ENCODE peak calls at places on chromosomes 1 and 21, in four cellular contexts. One of them, this sample, is unnamed.

GRCh38 chr1:180150982-180151381 is 3.7 kb upstream of the QSOX1 start:
- DNase-seq in prostate gland: no peak
- DNase-seq in fibroblast of villous mesenchyme: peak; percentile 70
- DNase-seq in stimulated activated CD4-positive, alpha-beta T cell treated with anti-CD3 and anti-CD28 coated beads, Interleukin-2, amount 100 ng/mL, for 48 hours: no peak
- DNase-seq in this sample: no peak

GRCh38 chr1:157181258-157181657 is 43.1 kb upstream of the ETV3 start:
- DNase-seq in stimulated activated CD4-positive, alpha-beta T cell treated with anti-CD3 and anti-CD28 coated beads, Interleukin-2, amount 100 ng/mL, for 48 hours: no peak
- DNase-seq in prostate gland: no peak
- DNase-seq in fibroblast of villous mesenchyme: no peak
- DNase-seq in this sample: no peak

GRCh38 chr1:37234941-37235418 is 200.7 kb upstream of the GRIK3 start:
- DNase-seq in stimulated activated CD4-positive, alpha-beta T cell treated with anti-CD3 and anti-CD28 coated beads, Interleukin-2, amount 100 ng/mL, for 48 hours: no peak
- DNase-seq in fibroblast of villous mesenchyme: no peak
- DNase-seq in prostate gland: no peak
- DNase-seq in this sample: no peak

GRCh38 chr21:41523175-41523574 is 15.2 kb upstream of the TMPRSS2 start:
- DNase-seq in stimulated activated CD4-positive, alpha-beta T cell treated with anti-CD3 and anti-CD28 coated beads, Interleukin-2, amount 100 ng/mL, for 48 hours: no peak
- DNase-seq in prostate gland: no peak
- DNase-seq in fibroblast of villous mesenchyme: no peak
- DNase-seq in this sample: no peak

GRCh38 chr1:224292419-224292818 is 37.6 kb downstream of the NVL start:
- DNase-seq in fibroblast of villous mesenchyme: no peak
- DNase-seq in prostate gland: no peak
- DNase-seq in stimulated activated CD4-positive, alpha-beta T cell treated with anti-CD3 and anti-CD28 coated beads, Interleukin-2, amount 100 ng/mL, for 48 hours: no peak
- DNase-seq in this sample: no peak

GRCh38 chr1:101438359-101438758 is 201.5 kb downstream of the S1PR1 start:
- DNase-seq in prostate gland: no peak
- DNase-seq in fibroblast of villous mesenchyme: peak; percentile 7
- DNase-seq in stimulated activated CD4-positive, alpha-beta T cell treated with anti-CD3 and anti-CD28 coated beads, Interleukin-2, amount 100 ng/mL, for 48 hours: no peak
- DNase-seq in this sample: no peak

GRCh38 chr1:103489881-103490280 is 35.6 kb upstream of the RNPC3 start:
- DNase-seq in prostate gland: no peak
- DNase-seq in fibroblast of villous mesenchyme: peak; percentile 16
- DNase-seq in stimulated activated CD4-positive, alpha-beta T cell treated with anti-CD3 and anti-CD28 coated beads, Interleukin-2, amount 100 ng/mL, for 48 hours: no peak
- DNase-seq in this sample: no peak

GRCh38 chr1:171935664-171936063 is 94.4 kb downstream of the DNM3 start:
- DNase-seq in prostate gland: no peak
- DNase-seq in fibroblast of villous mesenchyme: no peak
- DNase-seq in stimulated activated CD4-positive, alpha-beta T cell treated with anti-CD3 and anti-CD28 coated beads, Interleukin-2, amount 100 ng/mL, for 48 hours: no peak
- DNase-seq in this sample: no peak

GRCh38 chr1:239126881-239127280 is 259.5 kb upstream of the CHRM3 start:
- DNase-seq in prostate gland: no peak
- DNase-seq in stimulated activated CD4-positive, alpha-beta T cell treated with anti-CD3 and anti-CD28 coated beads, Interleukin-2, amount 100 ng/mL, for 48 hours: no peak
- DNase-seq in fibroblast of villous mesenchyme: no peak
- DNase-seq in this sample: no peak